ENCODE peak calls at places on chromosomes 7 and 10, in ten cellular contexts. M, R, K, Z, D, C, L, T, X and G are unnamed samples.
A peak's percentile ranks its signal among the peaks of the same experiment; 100 is the strongest.

GRCh38 chr10:14200645-14201534 is 129.8 kb downstream of the FRMD4A start:
- DNase-seq in M (no peak), R (peak; percentile 26), K (no peak), Z (peak; percentile 8), D (peak; percentile 5), C (peak; percentile 84), L (no peak), T (no peak), X (peak; percentile 41), G (no peak)

GRCh38 chr7:12746211-12746610 is 58.8 kb downstream of the ARL4A start:
- DNase-seq in M (no peak), R (no peak), K (no peak), Z (no peak), D (no peak), C (no peak), L (no peak), T (no peak), X (no peak), G (no peak)

GRCh38 chr7:81268551-81268950 is 349.7 kb upstream of the SEMA3C start:
- DNase-seq in M (peak; percentile 66), R (no peak), K (no peak), Z (peak; percentile 14), D (no peak), C (no peak), L (no peak), T (no peak), X (no peak), G (no peak)

GRCh38 chr7:132291446-132291845 is 284.8 kb downstream of the PLXNA4 start:
- DNase-seq in M (peak; percentile 7), R (no peak), K (no peak), Z (no peak), D (no peak), C (no peak), L (no peak), T (no peak), X (no peak), G (no peak)

GRCh38 chr10:19212590-19212989 is 164.0 kb downstream of the MALRD1 start:
- DNase-seq in M (no peak), R (no peak), K (no peak), Z (no peak), D (no peak), C (no peak), L (no peak), T (no peak), X (no peak), G (no peak)

GRCh38 chr7:158070222-158070920 is 517.3 kb downstream of the PTPRN2 start:
- DNase-seq in M (no peak), R (no peak), K (no peak), Z (no peak), D (no peak), C (no peak), L (no peak), T (no peak), X (no peak), G (no peak)

GRCh38 chr10:44089671-44090070 is 295.2 kb downstream of the CXCL12 start:
- DNase-seq in M (no peak), R (no peak), K (no peak), Z (no peak), D (no peak), C (no peak), L (no peak), T (no peak), X (no peak), G (no peak)

GRCh38 chr7:12771378-12771877 is 84.0 kb downstream of the ARL4A start:
- DNase-seq in M (peak; percentile 53), R (no peak), K (no peak), Z (peak; percentile 38), D (peak; percentile 71), C (no peak), L (no peak), T (no peak), X (peak; percentile 28), G (no peak)

GRCh38 chr7:120979765-120980499 is 8.6 kb upstream of the CPED1 start:
- DNase-seq in M (peak; percentile 38), R (no peak), K (no peak), Z (peak; percentile 25), D (no peak), C (no peak), L (no peak), T (no peak), X (no peak), G (no peak)

GRCh38 chr10:37992083-37992482 is 15.6 kb upstream of the ZNF25 start:
- DNase-seq in M (no peak), R (peak; percentile 8), K (no peak), Z (no peak), D (no peak), C (no peak), L (no peak), T (no peak), X (no peak), G (no peak)

GRCh38 chr10:4242561-4243035 is 457.6 kb upstream of the KLF6 start:
- DNase-seq in M (peak; percentile 94), R (no peak), K (no peak), Z (peak; percentile 83), D (no peak), C (no peak), L (no peak), T (no peak), X (no peak), G (no peak)

GRCh38 chr7:33933611-33934281 is 28.4 kb downstream of the BMPER start:
- DNase-seq in M (peak; percentile 96), R (peak; percentile 31), K (no peak), Z (peak; percentile 35), D (no peak), C (no peak), L (no peak), T (no peak), X (no peak), G (no peak)

GRCh38 chr10:16853201-16853600 is 36.0 kb upstream of the RSU1 start:
- DNase-seq in M (peak; percentile 71), R (peak; percentile 38), K (no peak), Z (peak; percentile 75), D (no peak), C (no peak), L (no peak), T (peak; percentile 21), X (no peak), G (no peak)

GRCh38 chr10:62992145-62992721 is 140.9 kb upstream of the NRBF2 start:
- DNase-seq in M (peak; percentile 83), R (no peak), K (no peak), Z (peak; percentile 90), D (no peak), C (no peak), L (no peak), T (no peak), X (no peak), G (peak; percentile 48)

DNA sequence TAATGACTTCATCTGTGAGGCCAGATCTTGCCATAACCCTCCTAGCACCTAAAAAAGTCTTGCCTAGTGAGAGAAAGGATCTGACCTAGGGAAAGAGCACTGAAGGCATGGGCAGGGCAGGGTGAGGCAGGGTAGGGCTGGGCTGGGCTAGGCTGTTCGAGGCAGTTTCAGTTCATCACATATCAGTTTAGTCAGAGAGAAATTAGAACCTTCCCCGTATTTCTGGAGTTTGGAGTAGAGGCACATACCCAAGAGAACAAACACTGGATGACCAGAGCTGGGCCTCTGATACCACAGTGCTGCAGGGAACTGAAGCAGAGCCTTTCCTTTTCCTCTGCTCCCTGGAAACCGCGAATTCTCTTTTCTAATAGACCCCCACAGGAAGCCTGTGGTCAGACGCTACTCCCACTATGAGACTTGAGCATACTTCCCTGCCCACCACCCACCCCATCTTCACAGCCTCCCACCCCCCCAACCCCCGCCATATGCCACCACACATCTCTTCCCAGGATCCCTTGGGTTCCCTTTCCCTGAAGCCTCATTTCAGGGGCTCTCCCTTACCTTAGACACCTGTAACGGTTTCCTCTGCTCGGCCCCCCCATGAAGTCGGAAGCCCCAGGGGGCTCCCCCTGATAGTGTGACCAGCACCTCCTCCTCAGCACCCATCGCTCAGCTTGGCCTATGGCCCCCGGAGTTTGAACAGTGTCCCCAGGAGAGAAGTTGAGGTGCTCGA is 406 bp downstream of the SYNPO2L start:
- DNase-seq in M (no peak), R (no peak), K (no peak), Z (no peak), D (no peak), C (no peak), L (no peak), T (no peak), X (no peak), G (peak; percentile 48)
- TF ChIP-seq CTCF in M (no peak), R (no peak), K (no peak), Z (no peak), D (no peak), C (no peak), L (no peak), T (no peak), X (no peak), G (no peak)

DNA sequence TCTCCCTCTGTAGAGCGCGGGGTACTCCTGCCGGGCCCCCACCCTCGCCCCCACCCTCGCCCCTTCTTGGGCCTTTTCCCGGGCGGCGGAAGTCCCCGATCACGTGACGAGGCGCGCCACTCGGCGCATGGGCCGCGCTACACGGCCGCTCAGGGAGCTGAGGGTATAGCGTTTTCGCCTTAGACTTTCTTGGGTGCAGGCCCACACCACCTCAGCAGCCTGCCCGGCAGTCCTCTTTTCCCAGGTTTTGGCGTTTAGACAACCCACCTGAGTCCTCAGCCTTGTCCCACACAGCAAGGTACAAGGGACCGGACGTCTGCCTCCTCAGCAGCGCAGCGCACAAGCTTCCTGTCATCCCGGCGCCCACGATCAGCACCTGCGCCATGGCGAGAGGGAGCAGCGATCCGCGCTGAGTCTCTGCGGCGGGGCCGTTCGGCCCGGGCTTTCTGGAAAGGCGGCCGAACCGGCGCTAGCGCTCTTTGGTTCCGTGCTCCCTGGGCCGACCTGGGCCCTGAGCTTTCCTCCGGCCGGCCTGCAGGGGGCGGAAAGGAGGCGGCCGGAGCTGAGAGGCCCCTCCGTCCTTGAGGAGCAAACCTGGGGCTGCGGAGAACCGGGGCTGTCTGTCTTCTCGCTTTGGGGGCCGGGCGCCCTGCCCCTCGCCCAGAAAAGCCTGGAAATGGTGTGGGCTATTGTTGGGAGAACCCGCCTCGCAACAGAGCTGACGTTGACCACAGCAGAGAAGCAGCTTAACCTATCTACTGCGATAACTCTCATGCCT is at the start of gene RNLS:
- DNase-seq in M (peak; percentile 49), R (peak; percentile 2), K (peak; percentile 25), Z (peak; percentile 77), D (peak; percentile 73), C (peak; percentile 75), L (peak; percentile 83), T (peak; percentile 78), X (peak; percentile 39), G (peak; percentile 71)
- TF ChIP-seq CTCF in M (peak; percentile 56), R (no peak), K (no peak), Z (peak; percentile 77), D (peak; percentile 81), C (peak; percentile 92), L (peak; percentile 86), T (peak; percentile 90), X (peak; percentile 89), G (peak; percentile 94)

GRCh38 chr10:61978965-61979364 is 77.5 kb downstream of the ARID5B start:
- DNase-seq in M (no peak), R (no peak), K (no peak), Z (no peak), D (peak; percentile 38), C (no peak), L (no peak), T (no peak), X (no peak), G (no peak)
- TF ChIP-seq CTCF in M (no peak), R (peak; percentile 23), K (no peak), Z (no peak), D (no peak), C (peak; percentile 45), L (no peak), T (no peak), X (no peak), G (peak; percentile 17)

DNA sequence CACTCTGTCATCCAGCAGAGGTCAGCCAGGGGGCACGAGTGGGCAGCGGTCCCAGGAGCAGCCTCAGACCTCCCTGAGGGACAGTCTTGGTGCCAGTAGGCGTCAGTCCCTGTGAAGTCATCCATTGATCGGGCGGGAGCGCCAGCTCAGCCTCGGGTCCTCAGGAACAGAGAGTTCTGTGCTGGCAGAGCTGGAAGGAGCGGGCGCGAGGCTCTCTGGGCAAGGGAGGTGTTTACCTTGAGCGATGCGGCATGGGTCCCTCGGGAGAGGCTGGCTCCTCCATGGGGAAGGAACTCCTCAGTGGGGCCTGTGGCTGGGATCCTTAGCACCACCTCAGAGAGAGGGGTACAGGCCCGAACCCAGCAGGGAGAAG is 101.1 kb upstream of the PPIF start:
- DNase-seq in M (peak; percentile 49), R (no peak), K (no peak), Z (no peak), D (peak; percentile 93), C (no peak), L (no peak), T (no peak), X (no peak), G (no peak)
- TF ChIP-seq CTCF in M (no peak), R (no peak), K (no peak), Z (no peak), D (no peak), C (no peak), L (no peak), T (no peak), X (no peak), G (peak; percentile 16)